ENCODE peak calls at places on chromosomes 3 and 15, in ten cellular contexts. Z, C, I, L, K, G, M, H, J and Y are unnamed samples.

GRCh38 chr3:65497846-65498245 is 540.9 kb downstream of the MAGI1 start:
- DNase-seq in K (no peak), J (no peak), L (no peak), C (no peak), M (no peak), Z (no peak), G (no peak), H (no peak), I (no peak), Y (no peak)

GRCh38 chr3:111776844-111777483 is 82.1 kb upstream of the PHLDB2 start:
- DNase-seq in C (no peak), G (no peak), L (no peak), I (no peak), K (no peak), M (no peak), J (no peak), Z (no peak), H (no peak), Y (no peak)

GRCh38 chr3:50264389-50264963 is 4.5 kb upstream of the SEMA3B start:
- DNase-seq in G (peak), I (peak), M (peak), H (peak), L (peak), Z (peak), K (no peak), C (peak), J (peak), Y (peak)

GRCh38 chr15:33234019-33234418 is 39.5 kb upstream of the FMN1 start:
- DNase-seq in C (no peak), I (no peak), J (peak), K (no peak), G (peak), M (peak), L (peak), Z (peak), H (no peak), Y (peak)

GRCh38 chr3:196513697-196514349 is 1.3 kb downstream of the SMCO1 start:
- DNase-seq in C (no peak), Z (peak), G (peak), H (no peak), M (peak), L (no peak), I (no peak), K (no peak), J (no peak), Y (peak)

GRCh38 chr3:53794597-53794996 is 51.6 kb downstream of the CHDH start:
- DNase-seq in H (no peak), J (no peak), G (no peak), M (no peak), I (no peak), K (no peak), L (peak), Z (peak), C (no peak), Y (no peak)

GRCh38 chr3:163605915-163606314 is 1472.4 kb downstream of the SI start:
- DNase-seq in M (no peak), H (no peak), I (no peak), Z (no peak), J (no peak), G (no peak), C (no peak), L (no peak), K (no peak), Y (no peak)

GRCh38 chr15:26767169-26767670 is 5.6 kb downstream of the GABRB3 start:
- DNase-seq in Z (no peak), C (no peak), L (no peak), I (no peak), M (no peak), H (no peak), J (no peak), K (no peak), G (no peak), Y (no peak)

GRCh38 chr3:46948830-46949671 is 27.5 kb downstream of the CCDC12 start:
- DNase-seq in H (peak), J (no peak), L (no peak), C (no peak), I (no peak), K (no peak), M (no peak), Z (no peak), G (no peak), Y (peak)

GRCh38 chr3:22713936-22714335 is 489.2 kb upstream of the UBE2E2 start:
- DNase-seq in K (no peak), M (peak), L (peak), H (no peak), I (no peak), Z (peak), G (peak), J (peak), C (peak), Y (peak)

GRCh38 chr15:39594056-39594763 is 13.3 kb downstream of the THBS1 start:
- DNase-seq in K (no peak), I (no peak), M (peak), C (no peak), H (no peak), Z (peak), G (peak), L (peak), J (no peak), Y (peak)

GRCh38 chr15:97126556-97127233 is 796.2 kb downstream of the NR2F2 start:
- DNase-seq in M (no peak), L (no peak), G (no peak), C (peak), Z (no peak), H (no peak), I (no peak), J (no peak), K (no peak), Y (peak)

GRCh38 chr3:187935623-187936156 is 190.4 kb upstream of the BCL6 start:
- DNase-seq in M (no peak), J (no peak), Z (peak), C (no peak), G (no peak), H (no peak), K (no peak), L (no peak), I (no peak), Y (no peak)

GRCh38 chr15:92451225-92451825 is 57.6 kb downstream of the ST8SIA2 start:
- DNase-seq in L (peak), G (peak), I (peak), J (peak), K (no peak), M (no peak), Z (peak), C (peak), H (no peak), Y (peak)

GRCh38 chr3:105523496-105523895 is 156.8 kb downstream of the ALCAM start:
- DNase-seq in K (no peak), J (no peak), L (no peak), H (no peak), I (no peak), G (peak), C (no peak), Z (peak), M (peak), Y (peak)

GRCh38 chr3:64084640-64085039 is 61.3 kb upstream of the PSMD6 start:
- DNase-seq in M (peak), I (peak), H (no peak), J (peak), Z (peak), C (peak), G (peak), L (peak), K (no peak), Y (no peak)

GRCh38 chr15:88431441-88431840 is 35.7 kb downstream of the MRPL46 start:
- DNase-seq in L (no peak), M (no peak), I (no peak), C (no peak), J (no peak), G (no peak), Z (no peak), K (no peak), H (no peak), Y (no peak)

GRCh38 chr3:126051741-126052140 is 32.2 kb downstream of the SLC41A3 start:
- DNase-seq in H (no peak), C (no peak), Z (no peak), L (no peak), I (no peak), M (no peak), J (no peak), K (no peak), G (no peak), Y (no peak)

GRCh38 chr3:146532406-146532805 is 12.0 kb downstream of the PLSCR1 start:
- DNase-seq in I (no peak), K (no peak), C (no peak), Z (no peak), M (no peak), L (no peak), J (no peak), G (no peak), H (no peak), Y (peak)

GRCh38 chr15:64193971-64194370 is 31.1 kb upstream of the PPIB start:
- DNase-seq in K (no peak), J (no peak), H (no peak), Z (no peak), M (no peak), C (peak), I (no peak), G (no peak), L (no peak), Y (no peak)

GRCh38 chr3:150528359-150528797 is 17.9 kb downstream of the SERP1 start:
- DNase-seq in H (no peak), G (peak), K (no peak), M (peak), I (no peak), C (no peak), Z (peak), L (peak), J (no peak), Y (peak)

GRCh38 chr3:158701666-158702065 is 29.2 kb upstream of the LXN start:
- DNase-seq in K (no peak), J (no peak), H (no peak), G (no peak), I (no peak), Z (peak), L (no peak), M (no peak), C (no peak), Y (peak)

GRCh38 chr15:85542488-85542887 is 162.1 kb downstream of the AKAP13 start:
- DNase-seq in G (no peak), I (no peak), H (no peak), L (no peak), C (no peak), Z (no peak), J (no peak), M (no peak), K (no peak), Y (no peak)

GRCh38 chr3:128425142-128425845 is 41.4 kb downstream of the DNAJB8 start:
- DNase-seq in K (no peak), M (no peak), I (no peak), C (no peak), Z (no peak), G (no peak), H (peak), J (no peak), L (no peak), Y (no peak)

GRCh38 chr15:81126887-81127286 is 7.2 kb upstream of the CFAP161 start:
- DNase-seq in G (peak), H (no peak), C (no peak), K (no peak), J (no peak), L (no peak), I (no peak), M (no peak), Z (peak), Y (no peak)

GRCh38 chr15:38010390-38010789 is 76.0 kb downstream of the TMCO5A start:
- DNase-seq in H (no peak), J (no peak), G (no peak), I (no peak), M (no peak), K (no peak), L (peak), Z (no peak), C (no peak), Y (peak)

GRCh38 chr3:103173940-103174339 is 739.1 kb downstream of the ZPLD1 start:
- DNase-seq in M (no peak), K (no peak), J (no peak), C (no peak), I (no peak), G (no peak), Z (no peak), L (no peak), H (no peak), Y (no peak)

GRCh38 chr3:8442993-8443670 is 58.5 kb upstream of the LMCD1 start:
- DNase-seq in J (no peak), H (no peak), L (peak), I (no peak), M (no peak), Z (no peak), K (no peak), G (peak), C (no peak), Y (peak)

GRCh38 chr15:88401269-88401971 is 65.8 kb downstream of the MRPL46 start:
- DNase-seq in I (no peak), Z (no peak), K (no peak), G (no peak), L (no peak), C (no peak), H (no peak), J (no peak), M (no peak), Y (no peak)

GRCh38 chr15:29942548-29942947 is 120.3 kb upstream of the TJP1 start:
- DNase-seq in M (no peak), I (no peak), C (no peak), H (no peak), G (no peak), J (no peak), Z (no peak), K (no peak), L (no peak), Y (no peak)
- H3K4me3 ChIP-seq in M (no peak), I (no peak), C (no peak), H (no peak), G (no peak), J (no peak), Z (no peak), K (no peak), L (no peak), Y (no peak)

GRCh38 chr3:133168025-133168401 is 129.8 kb downstream of the TMEM108 start:
- DNase-seq in L (no peak), J (no peak), C (no peak), H (no peak), I (no peak), G (no peak), K (no peak), Z (no peak), M (no peak), Y (no peak)
- TF ChIP-seq CTCF in L (no peak), J (no peak), C (no peak), H (no peak), I (peak), G (no peak), K (no peak), Z (no peak), M (peak), Y (peak)

GRCh38 chr15:31013863-31014607 is 22.6 kb upstream of the MTMR10 start:
- DNase-seq in I (no peak), M (no peak), Z (no peak), H (no peak), K (no peak), J (no peak), C (no peak), L (no peak), G (no peak), Y (peak)
- H3K4me3 ChIP-seq in I (no peak), M (no peak), Z (no peak), H (no peak), K (no peak), J (no peak), C (no peak), L (no peak), G (no peak), Y (no peak)

GRCh38 chr3:10240799-10241198 is 7.5 kb upstream of the TATDN2 start:
- DNase-seq in L (no peak), G (no peak), J (no peak), C (no peak), I (no peak), M (no peak), H (no peak), Z (no peak), K (no peak), Y (no peak)
- TF ChIP-seq CTCF in L (no peak), G (no peak), J (no peak), C (no peak), I (no peak), M (no peak), H (no peak), Z (no peak), K (no peak), Y (no peak)

GRCh38 chr15:75651810-75652543 is 4.3 kb downstream of the SNX33 start:
- DNase-seq in G (no peak), C (no peak), L (no peak), H (no peak), I (no peak), K (no peak), M (no peak), Z (no peak), J (no peak), Y (no peak)
- H3K4me3 ChIP-seq in G (peak), C (peak), L (peak), H (no peak), I (peak), K (peak), M (peak), Z (peak), J (no peak), Y (peak)